ENCODE peak calls at places on chromosomes 2 and 18, in seven cellular contexts. W is neural progenitor cell; Y is AG04450; V is CD8-positive, alpha-beta memory T cell; J is substantia nigra; Q is prostate gland; G is left lung. H is an unnamed sample.

GRCh38 chr2:13015941-13016340 is 299.2 kb downstream of the TRIB2 start:
- DNase-seq in Q (no peak), J (no peak), Y (no peak), G (no peak), V (no peak), W (peak), H (no peak)

GRCh38 chr2:73983322-73984202 is 1.1 kb upstream of the TET3 start:
- DNase-seq in W (peak), Y (no peak), Q (peak), J (peak), V (peak), G (peak), H (no peak)

GRCh38 chr18:58781627-58782194 is 83.0 kb upstream of the ZNF532 start:
- DNase-seq in J (peak), V (peak), Q (peak), Y (no peak), W (peak), G (peak), H (peak)

GRCh38 chr18:3468066-3468705 is 18.2 kb downstream of the TGIF1 start:
- DNase-seq in Y (no peak), W (no peak), Q (no peak), J (no peak), V (no peak), G (no peak), H (no peak)

GRCh38 chr2:127153691-127154158 is 46.8 kb upstream of the BIN1 start:
- DNase-seq in G (no peak), J (peak), Y (peak), W (no peak), Q (no peak), V (no peak), H (no peak)

GRCh38 chr2:69565431-69565839 is 78.1 kb downstream of the AAK1 start:
- DNase-seq in W (peak), Q (no peak), Y (no peak), V (peak), J (peak), G (peak), H (peak)

GRCh38 chr2:183038341-183039300 is at the start of gene NCKAP1:
- DNase-seq in Q (peak), Y (peak), V (peak), W (peak), G (peak), J (peak), H (peak)

GRCh38 chr2:71216501-71216900 is 10.4 kb downstream of the PAIP2B start:
- DNase-seq in V (no peak), Q (no peak), W (no peak), G (peak), J (no peak), Y (no peak), H (no peak)

GRCh38 chr2:216031960-216032689 is 18.8 kb upstream of the MREG start:
- DNase-seq in J (no peak), Y (peak), Q (no peak), V (no peak), W (no peak), G (no peak), H (no peak)

GRCh38 chr2:217945530-217945929 is 57.3 kb downstream of the TNS1 start:
- DNase-seq in Y (no peak), Q (no peak), G (no peak), J (no peak), W (no peak), V (no peak), H (no peak)

GRCh38 chr2:67727623-67728022 is 330.5 kb downstream of the ETAA1 start:
- DNase-seq in Q (no peak), G (no peak), Y (no peak), V (no peak), J (no peak), W (peak), H (no peak)

GRCh38 chr2:104965900-104966299 is 72.0 kb upstream of the MRPS9 start:
- DNase-seq in Y (no peak), V (no peak), J (no peak), Q (no peak), G (no peak), W (peak), H (no peak)

GRCh38 chr2:157592983-157593382 is 35.7 kb downstream of the ACVR1C start:
- DNase-seq in G (no peak), J (no peak), Y (no peak), W (no peak), V (no peak), Q (no peak), H (no peak)

GRCh38 chr2:125471963-125472362 is 1184.0 kb upstream of the GYPC start:
- DNase-seq in V (no peak), Y (peak), G (no peak), Q (no peak), W (peak), J (no peak), H (peak)

GRCh38 chr2:230924470-230925341 is at the start of gene GPR55:
- DNase-seq in Y (no peak), Q (no peak), G (peak), W (peak), J (no peak), V (peak), H (no peak)

GRCh38 chr2:28801726-28802125 is 8.9 kb upstream of the SPDYA start:
- DNase-seq in V (no peak), W (no peak), Q (no peak), Y (no peak), J (no peak), G (no peak), H (no peak)

GRCh38 chr2:228725031-228725430 is 543.5 kb upstream of the SPHKAP start:
- DNase-seq in V (no peak), W (no peak), G (no peak), Q (no peak), J (no peak), Y (no peak), H (no peak)
- H3K27ac ChIP-seq in V (no peak), W (no peak), G (no peak), Q (no peak), J (no peak), Y (no peak), H (no peak)

GRCh38 chr2:120780402-120780801 is 44.7 kb downstream of the GLI2 start:
- DNase-seq in V (no peak), W (no peak), J (no peak), Q (peak), Y (no peak), G (no peak), H (no peak)
- H3K27ac ChIP-seq in V (no peak), W (no peak), J (no peak), Q (no peak), Y (peak), G (no peak), H (no peak)

DNA sequence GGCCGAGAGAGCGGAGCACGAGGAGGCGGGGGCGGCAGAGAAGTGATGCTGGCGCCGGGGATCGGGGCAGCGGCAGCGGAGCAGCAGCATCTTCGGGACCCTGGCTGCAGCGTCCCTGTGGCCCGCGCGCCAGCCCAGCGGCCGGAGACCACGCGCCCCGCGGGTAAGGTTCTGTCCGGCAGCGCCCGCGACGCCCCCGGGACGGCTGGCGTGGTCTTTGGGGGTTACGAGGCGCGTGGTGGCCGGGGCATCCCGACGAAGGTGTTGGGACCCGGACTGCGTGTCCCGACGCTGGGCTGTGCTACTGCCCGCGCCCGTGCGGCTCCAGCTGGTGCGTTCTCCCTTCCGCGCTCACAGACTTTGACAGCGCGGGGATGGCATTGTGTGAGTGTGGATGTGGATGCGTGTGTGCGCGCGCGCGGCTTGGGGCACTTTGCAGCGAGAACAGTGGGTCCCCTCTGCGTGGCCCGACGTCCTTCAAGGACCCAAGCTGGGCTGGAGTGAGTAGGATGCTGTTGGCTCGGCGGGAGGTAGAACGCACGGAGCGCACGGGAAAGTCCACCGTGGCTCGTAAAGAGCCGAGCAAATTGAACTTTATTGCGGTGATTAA is 405.0 kb downstream of the XIRP2 start:
- DNase-seq in J (peak), Y (no peak), Q (peak), W (peak), V (peak), G (no peak), H (no peak)
- H3K27ac ChIP-seq in J (peak), Y (no peak), Q (no peak), W (no peak), V (no peak), G (no peak), H (no peak)

GRCh38 chr2:232116839-232117238 is 155.3 kb downstream of the DIS3L2 start:
- DNase-seq in Q (no peak), W (no peak), G (no peak), Y (no peak), J (no peak), V (no peak), H (no peak)
- H3K27ac ChIP-seq in Q (no peak), W (no peak), G (no peak), Y (no peak), J (no peak), V (no peak), H (no peak)

DNA sequence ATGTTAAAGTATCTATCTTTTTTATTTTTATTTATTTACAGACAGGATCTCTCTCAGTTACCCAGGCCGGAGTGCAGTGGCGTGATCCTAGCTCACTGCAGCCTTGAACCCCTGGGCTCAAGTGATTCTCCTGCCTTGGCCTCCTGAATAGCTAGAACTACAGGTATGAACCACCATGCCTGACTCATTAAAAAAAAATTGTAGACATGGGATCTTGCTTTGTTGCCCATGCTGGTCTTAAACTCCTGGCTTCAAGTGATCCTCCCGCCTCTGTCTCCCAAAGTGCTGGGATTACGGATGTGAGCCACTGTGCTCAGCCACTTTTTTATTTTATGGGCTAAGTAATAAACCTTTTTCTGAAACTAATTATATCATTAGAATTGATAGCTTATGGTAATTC is 7.1 kb downstream of the MFSD6 start:
- DNase-seq in Y (no peak), V (no peak), Q (no peak), J (no peak), G (no peak), W (no peak), H (no peak)
- H3K27ac ChIP-seq in Y (no peak), V (no peak), Q (no peak), J (no peak), G (peak), W (no peak), H (no peak)

GRCh38 chr2:46029332-46029811 is 267.8 kb upstream of the EPAS1 start:
- DNase-seq in Y (peak), Q (no peak), G (no peak), W (peak), J (no peak), V (no peak), H (no peak)
- H3K27ac ChIP-seq in Y (peak), Q (no peak), G (peak), W (no peak), J (no peak), V (no peak), H (no peak)

GRCh38 chr2:162072181-162072702 is 1.8 kb downstream of the DPP4 start:
- DNase-seq in W (no peak), Y (peak), G (no peak), Q (no peak), J (no peak), V (no peak), H (no peak)

GRCh38 chr2:162069200-162069910 is 4.7 kb downstream of the DPP4 start:
- DNase-seq in G (no peak), Y (no peak), J (no peak), Q (no peak), W (no peak), V (no peak), H (no peak)

GRCh38 chr2:162070228-162070918 is 3.6 kb downstream of the DPP4 start:
- DNase-seq in G (no peak), Q (no peak), Y (no peak), W (no peak), J (no peak), V (no peak), H (no peak)

GRCh38 chr2:162072976-162073775 is 839 bp downstream of the DPP4 start:
- DNase-seq in J (no peak), W (peak), Q (peak), G (no peak), V (peak), Y (no peak), H (peak)

DNA sequence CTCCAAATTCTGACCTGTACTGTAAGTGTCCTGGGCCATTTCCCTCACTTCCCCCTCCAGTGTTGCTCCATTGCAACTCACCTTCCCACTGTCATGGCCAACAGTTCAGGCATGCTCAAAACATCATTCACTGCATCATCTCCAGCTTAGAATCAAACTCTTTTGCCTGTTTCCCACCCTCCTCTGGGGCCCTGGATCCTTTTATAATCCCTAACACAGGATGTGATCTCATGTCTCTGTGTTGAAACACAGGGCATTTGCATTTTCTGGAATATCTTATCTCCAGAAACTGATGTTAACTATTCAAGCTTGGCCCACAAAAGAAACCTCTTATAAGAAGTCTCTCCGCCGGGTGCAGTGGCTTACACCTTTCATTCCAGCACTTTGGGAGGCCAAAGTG is 3.0 kb downstream of the DPP4 start:
- DNase-seq in W (no peak), V (no peak), J (no peak), G (no peak), Y (no peak), Q (no peak), H (no peak)
- H3K27ac ChIP-seq in W (no peak), V (no peak), J (no peak), G (no peak), Y (no peak), Q (no peak), H (no peak)

DNA sequence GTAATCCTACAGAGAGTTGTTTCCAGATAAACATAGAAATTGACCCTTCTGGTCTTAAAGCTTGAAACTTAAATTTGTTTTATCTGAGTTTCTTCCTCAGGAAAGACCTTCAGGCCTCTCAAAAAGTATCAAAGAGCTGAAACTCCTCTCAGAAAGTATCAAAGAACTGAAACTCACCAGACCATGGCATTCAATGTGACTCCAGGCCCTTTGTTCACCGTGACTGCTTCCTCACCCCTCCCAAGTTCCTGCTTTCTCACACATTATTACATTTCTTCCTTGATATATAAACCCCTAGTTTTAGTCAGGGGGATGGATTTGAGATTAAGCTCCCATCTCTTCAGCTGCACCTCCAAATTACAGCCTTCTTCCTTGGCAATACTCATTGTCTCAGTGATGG is 6.0 kb downstream of the ANKMY1 start:
- DNase-seq in W (no peak), Q (peak), V (no peak), G (no peak), J (no peak), Y (no peak), H (no peak)
- H3K27ac ChIP-seq in W (no peak), Q (no peak), V (no peak), G (no peak), J (no peak), Y (no peak), H (no peak)